ENCODE peak calls at places on chromosomes 11 and 22, in ten cellular contexts. I, T, A, U, Z, L, J, D, M and V are unnamed samples.

GRCh38 chr11:10539339-10539738 is 1.6 kb downstream of the RNF141 start:
- DNase-seq in I (no peak), D (no peak), M (no peak), J (no peak), A (no peak), T (no peak), U (no peak), Z (no peak), L (no peak), V (no peak)

GRCh38 chr11:87194985-87195820 is 157.5 kb downstream of the TMEM135 start:
- DNase-seq in D (no peak), M (no peak), I (no peak), J (no peak), T (no peak), A (no peak), Z (no peak), U (no peak), L (no peak), V (no peak)

GRCh38 chr11:19110290-19110689 is 6.7 kb upstream of the ZDHHC13 start:
- DNase-seq in M (no peak), J (no peak), U (no peak), I (no peak), L (no peak), Z (peak), A (no peak), D (no peak), T (no peak), V (no peak)

GRCh38 chr11:114953039-114953438 is 274.7 kb downstream of the NXPE2 start:
- DNase-seq in J (no peak), I (no peak), Z (no peak), T (no peak), A (no peak), L (no peak), U (no peak), D (no peak), M (no peak), V (no peak)

GRCh38 chr11:74710291-74710938 is 20.8 kb downstream of the CHRDL2 start:
- DNase-seq in T (no peak), M (no peak), A (no peak), L (no peak), J (no peak), Z (no peak), I (no peak), U (no peak), D (no peak), V (no peak)

GRCh38 chr22:44331881-44332714 is 19.3 kb upstream of the SHISAL1 start:
- DNase-seq in T (no peak), I (no peak), L (no peak), A (no peak), D (no peak), J (no peak), U (no peak), Z (no peak), M (no peak), V (peak)

GRCh38 chr11:64638017-64638664 is 47.1 kb downstream of the SLC22A12 start:
- DNase-seq in L (no peak), U (no peak), A (no peak), M (no peak), Z (no peak), D (no peak), T (no peak), I (no peak), J (no peak), V (peak)

GRCh38 chr11:20511982-20512381 is 87.4 kb upstream of the SLC6A5 start:
- DNase-seq in M (no peak), D (no peak), L (no peak), T (no peak), A (no peak), J (no peak), U (no peak), I (no peak), Z (no peak), V (no peak)

GRCh38 chr11:20668410-20668809 is 976 bp upstream of the NELL1 start:
- DNase-seq in L (no peak), T (no peak), D (no peak), M (no peak), A (no peak), U (no peak), Z (no peak), I (no peak), J (no peak), V (no peak)

GRCh38 chr22:38467438-38467903 is 425 bp upstream of the KDELR3 start:
- DNase-seq in I (no peak), Z (no peak), U (no peak), L (no peak), T (no peak), M (no peak), J (no peak), D (no peak), A (no peak), V (no peak)

GRCh38 chr11:113847111-113847510 is 28.3 kb downstream of the USP28 start:
- DNase-seq in T (no peak), L (no peak), D (no peak), A (no peak), I (no peak), M (no peak), Z (no peak), U (no peak), J (no peak), V (no peak)

GRCh38 chr11:61378713-61379313 is 13.6 kb upstream of the TMEM216 start:
- DNase-seq in Z (peak), T (no peak), M (no peak), A (peak), J (peak), L (peak), U (peak), I (peak), D (no peak), V (no peak)

GRCh38 chr11:27663294-27663693 is 37.0 kb downstream of the BDNF start:
- DNase-seq in L (no peak), A (no peak), J (no peak), D (no peak), M (no peak), T (no peak), Z (no peak), I (no peak), U (no peak), V (no peak)

GRCh38 chr11:26332572-26332915 is 614 bp downstream of the ANO3 start:
- DNase-seq in D (no peak), A (no peak), L (peak), U (no peak), M (no peak), Z (no peak), T (no peak), J (no peak), I (no peak), V (no peak)

GRCh38 chr11:130631119-130631518 is 182.7 kb downstream of the ADAMTS15 start:
- DNase-seq in J (no peak), D (no peak), I (peak), M (no peak), Z (no peak), T (peak), L (peak), A (no peak), U (no peak), V (no peak)

GRCh38 chr22:45450931-45451651 is 37.6 kb downstream of the RIBC2 start:
- DNase-seq in T (no peak), Z (peak), I (peak), A (peak), D (no peak), J (no peak), U (peak), L (peak), M (no peak), V (no peak)

GRCh38 chr11:57903441-57904123 is 120.1 kb upstream of the OR9Q1 start:
- DNase-seq in J (no peak), Z (no peak), D (peak), U (no peak), T (peak), I (no peak), A (no peak), L (peak), M (no peak), V (no peak)

GRCh38 chr22:47472636-47473035 is 710.2 kb downstream of the TBC1D22A start:
- DNase-seq in M (no peak), T (no peak), D (no peak), U (no peak), L (no peak), Z (no peak), J (no peak), A (no peak), I (no peak), V (no peak)

GRCh38 chr11:129894281-129895125 is 875 bp downstream of the NFRKB start:
- DNase-seq in U (no peak), Z (no peak), D (no peak), J (no peak), M (no peak), I (peak), T (no peak), L (no peak), A (no peak), V (no peak)

GRCh38 chr11:72724851-72725730 is 27.1 kb downstream of the ARAP1 start:
- DNase-seq in I (peak), Z (peak), A (peak), U (no peak), J (peak), D (peak), T (peak), L (peak), M (peak), V (peak)

GRCh38 chr22:32622004-32622761 is 147.6 kb downstream of the FBXO7 start:
- DNase-seq in A (peak), D (no peak), J (peak), U (peak), L (peak), M (peak), T (no peak), I (peak), Z (peak), V (no peak)

GRCh38 chr11:134474942-134475341 is 62.9 kb upstream of the B3GAT1 start:
- DNase-seq in U (no peak), A (no peak), L (no peak), Z (no peak), I (no peak), J (no peak), T (no peak), D (no peak), M (no peak), V (no peak)

GRCh38 chr11:62974848-62975522 is 9.8 kb downstream of the SLC22A6 start:
- DNase-seq in U (no peak), Z (no peak), L (no peak), J (no peak), A (no peak), I (no peak), D (no peak), T (peak), M (no peak), V (peak)

GRCh38 chr11:82533628-82534353 is 199.9 kb downstream of the FAM181B start:
- DNase-seq in L (no peak), Z (no peak), J (no peak), A (no peak), T (no peak), I (no peak), M (no peak), D (no peak), U (no peak), V (no peak)

GRCh38 chr11:116563028-116563712 is 209.6 kb downstream of the BUD13 start:
- DNase-seq in J (no peak), T (no peak), L (peak), D (no peak), Z (no peak), I (peak), U (no peak), M (no peak), A (no peak), V (peak)

GRCh38 chr11:94201004-94201465 is 72.4 kb downstream of the PANX1 start:
- DNase-seq in D (no peak), Z (no peak), T (no peak), J (no peak), L (peak), A (peak), I (peak), U (no peak), M (no peak), V (no peak)

GRCh38 chr11:130390071-130390758 is 38.2 kb downstream of the ADAMTS8 start:
- DNase-seq in D (no peak), T (peak), A (peak), U (no peak), Z (no peak), L (peak), I (peak), J (no peak), M (no peak), V (no peak)

GRCh38 chr11:67272327-67273259 is 6.3 kb downstream of the GRK2 start:
- DNase-seq in U (peak), T (no peak), J (peak), D (no peak), A (no peak), M (no peak), Z (no peak), L (no peak), I (no peak), V (peak)

GRCh38 chr11:25981998-25982397 is 349.9 kb upstream of the ANO3 start:
- DNase-seq in U (no peak), T (no peak), M (no peak), Z (peak), D (no peak), A (peak), L (peak), J (no peak), I (peak), V (no peak)

GRCh38 chr11:24511518-24511917 is 14.7 kb downstream of the LUZP2 start:
- DNase-seq in T (no peak), Z (no peak), M (no peak), D (no peak), I (no peak), U (no peak), J (no peak), A (no peak), L (no peak), V (no peak)

GRCh38 chr11:83223457-83223856 is 29.9 kb downstream of the ANKRD42 start:
- DNase-seq in L (no peak), U (no peak), Z (no peak), J (no peak), M (no peak), A (no peak), T (no peak), D (no peak), I (no peak), V (no peak)

DNA sequence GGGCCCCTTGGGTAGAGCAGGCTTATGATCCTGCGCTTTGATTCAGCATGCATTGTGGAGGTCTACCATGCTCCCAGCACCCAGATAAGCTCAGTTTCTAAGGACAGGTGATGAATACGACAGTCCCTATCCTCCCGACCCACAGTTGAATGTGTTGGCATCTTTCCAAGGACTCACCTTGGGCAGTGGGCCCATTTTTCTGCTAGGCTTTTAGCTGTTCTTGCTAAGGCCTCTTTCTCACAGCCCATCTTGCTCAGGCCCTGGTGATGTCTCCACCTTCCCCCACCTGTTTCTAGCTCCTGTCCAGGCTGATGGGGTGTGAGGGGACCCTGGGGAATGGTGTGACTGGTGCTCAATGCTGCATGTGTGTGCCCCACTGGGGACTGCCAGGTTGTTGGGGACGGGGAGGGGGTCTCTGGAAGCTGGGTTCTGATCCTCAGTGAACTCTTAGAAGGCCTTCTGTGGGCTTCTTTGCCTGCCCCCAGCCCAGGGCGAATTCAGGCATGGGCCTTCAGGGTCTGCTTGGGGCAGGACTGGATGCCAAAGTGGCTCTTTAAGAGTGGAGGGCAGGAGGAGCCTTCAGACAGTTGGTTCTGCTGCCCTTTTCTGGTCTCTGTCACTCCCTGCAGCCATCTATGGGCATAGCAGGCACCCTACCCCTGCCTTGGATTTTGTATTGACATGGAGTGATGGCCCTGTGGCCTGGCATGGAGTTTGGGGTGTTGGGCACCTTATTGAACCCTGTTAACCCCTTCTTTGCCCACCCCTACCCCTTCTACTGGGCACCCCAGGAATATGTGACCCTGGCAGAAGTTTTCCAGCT is 33.1 kb downstream of the PHLDB1 start:
- DNase-seq in D (no peak), Z (no peak), L (no peak), J (no peak), T (no peak), M (no peak), A (no peak), I (no peak), U (no peak), V (no peak)
- TF ChIP-seq CTCF in D (no peak), Z (peak), L (no peak), J (no peak), T (no peak), M (no peak), A (no peak), I (no peak), U (peak), V (no peak)

DNA sequence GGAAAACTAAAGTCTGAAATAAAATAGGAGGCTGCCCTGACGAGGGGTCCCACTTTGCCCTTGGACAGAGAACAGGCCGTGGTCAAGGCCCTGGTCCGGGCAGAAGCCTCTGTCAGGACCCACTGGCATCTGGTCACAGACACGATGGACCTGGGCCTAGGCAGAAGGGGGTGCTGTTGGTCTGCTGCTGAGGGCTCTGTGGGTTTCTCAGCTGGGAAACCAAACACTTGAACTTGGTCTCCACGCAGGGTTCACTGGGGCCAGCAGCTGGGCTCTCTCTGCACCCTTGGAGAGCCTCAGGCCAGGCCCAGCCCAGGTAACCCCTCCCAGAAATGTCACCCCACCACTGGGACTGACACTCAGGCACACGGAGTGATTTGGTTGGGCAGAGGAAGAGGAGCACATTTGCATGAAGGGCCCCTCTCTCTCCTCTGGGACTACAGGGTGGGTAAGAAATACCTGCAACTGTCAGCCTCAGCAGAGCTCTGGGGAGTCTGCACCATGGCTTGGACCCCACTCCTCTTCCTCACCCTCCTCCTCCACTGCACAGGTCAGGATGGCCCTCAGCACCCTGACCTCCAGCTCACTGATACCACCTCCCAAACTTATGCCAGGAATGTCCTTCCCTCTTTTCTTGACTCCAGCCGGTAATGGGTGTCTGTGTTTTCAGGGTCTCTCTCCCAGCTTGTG is 48.1 kb upstream of the TOP3B start:
- DNase-seq in J (no peak), D (no peak), U (no peak), T (no peak), Z (no peak), A (no peak), I (no peak), L (no peak), M (no peak), V (peak)
- TF ChIP-seq CTCF in J (peak), D (no peak), U (no peak), T (peak), Z (no peak), A (peak), I (peak), L (peak), M (peak), V (no peak)

DNA sequence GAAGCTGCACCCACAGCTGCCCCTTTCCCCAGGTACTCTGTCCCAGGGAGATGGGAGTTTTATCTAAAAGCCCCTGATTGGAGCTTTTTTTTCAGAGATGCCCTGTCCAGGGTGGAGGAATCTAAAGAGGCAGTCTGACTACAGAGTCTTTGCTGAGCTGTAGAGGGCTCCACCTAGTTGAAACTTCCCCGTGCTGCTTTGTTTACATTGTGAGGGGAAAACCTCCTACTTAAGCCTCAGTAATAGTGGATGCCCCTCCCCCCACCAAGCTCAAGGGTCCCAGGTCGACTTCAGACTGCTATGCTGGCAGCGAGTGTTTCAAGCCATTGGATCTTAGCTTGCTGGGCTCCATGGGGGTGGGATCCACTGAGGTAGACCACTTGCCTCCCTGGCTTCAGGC is 470.1 kb upstream of the LARGE1 start:
- DNase-seq in T (no peak), L (no peak), I (no peak), A (no peak), D (no peak), M (no peak), J (no peak), U (no peak), Z (no peak), V (no peak)
- TF ChIP-seq CTCF in T (no peak), L (no peak), I (no peak), A (no peak), D (no peak), M (no peak), J (no peak), U (no peak), Z (no peak), V (no peak)

GRCh38 chr22:30555282-30556210 is 9.0 kb upstream of the SEC14L6 start:
- DNase-seq in I (no peak), A (no peak), Z (no peak), M (no peak), T (no peak), L (no peak), U (no peak), D (no peak), J (no peak), V (no peak)
- TF ChIP-seq CTCF in I (no peak), A (no peak), Z (no peak), M (no peak), T (peak), L (no peak), U (no peak), D (no peak), J (no peak), V (no peak)

GRCh38 chr11:32333335-32333991 is 101.9 kb downstream of the WT1 start:
- DNase-seq in M (peak), T (no peak), D (peak), U (peak), I (no peak), Z (peak), L (peak), A (peak), J (peak), V (peak)
- TF ChIP-seq CTCF in M (peak), T (no peak), D (no peak), U (peak), I (no peak), Z (no peak), L (peak), A (peak), J (no peak), V (no peak)

GRCh38 chr11:44566952-44567875 is 1.8 kb downstream of the CD82 start:
- DNase-seq in D (no peak), A (no peak), M (no peak), U (no peak), T (no peak), J (no peak), Z (no peak), L (no peak), I (no peak), V (no peak)
- TF ChIP-seq CTCF in D (no peak), A (no peak), M (no peak), U (no peak), T (peak), J (no peak), Z (no peak), L (no peak), I (peak), V (no peak)

GRCh38 chr22:36454916-36455570 is 26.4 kb downstream of the TXN2 start:
- DNase-seq in I (peak), A (no peak), Z (peak), U (peak), M (peak), T (peak), D (peak), J (peak), L (peak), V (peak)
- TF ChIP-seq CTCF in I (no peak), A (no peak), Z (no peak), U (no peak), M (peak), T (no peak), D (no peak), J (peak), L (no peak), V (no peak)